ENCODE peak calls at places on chromosome 16, in ten cellular contexts. K, J, E, U, Y, N, T, L, A and S are unnamed samples.

GRCh38 chr16:24273511-24273910 is 17.4 kb downstream of the CACNG3 start:
- DNase-seq in T (no peak), K (no peak), N (no peak), J (no peak), E (no peak), U (peak), Y (no peak), L (peak), A (no peak), S (no peak)

GRCh38 chr16:60077791-60078280 is 1343.7 kb upstream of the GOT2 start:
- DNase-seq in U (no peak), K (no peak), A (no peak), N (no peak), E (no peak), L (peak), Y (no peak), J (no peak), T (no peak), S (no peak)

GRCh38 chr16:53478965-53479364 is 24.0 kb downstream of the AKTIP start:
- DNase-seq in J (no peak), N (no peak), L (no peak), A (no peak), Y (no peak), E (no peak), K (no peak), U (no peak), T (no peak), S (no peak)

GRCh38 chr16:72621651-72622050 is 426.3 kb downstream of the ZFHX3 start:
- DNase-seq in U (peak), T (no peak), N (no peak), E (no peak), Y (no peak), J (no peak), L (no peak), K (no peak), A (no peak), S (no peak)

GRCh38 chr16:10866196-10866976 is 10.6 kb upstream of the CIITA start:
- DNase-seq in A (peak), N (no peak), E (no peak), K (no peak), U (no peak), L (no peak), T (no peak), Y (no peak), J (no peak), S (no peak)

GRCh38 chr16:54034684-54035083 is 251.9 kb downstream of the IRX3 start:
- DNase-seq in E (no peak), N (no peak), K (no peak), A (no peak), J (no peak), T (no peak), L (peak), U (peak), Y (no peak), S (no peak)

GRCh38 chr16:24609740-24610420 is 70.5 kb downstream of the RBBP6 start:
- DNase-seq in J (peak), U (peak), A (peak), K (peak), E (peak), N (peak), L (no peak), Y (peak), T (peak), S (no peak)

GRCh38 chr16:23398987-23399805 is 53.8 kb downstream of the COG7 start:
- DNase-seq in Y (no peak), E (no peak), N (no peak), J (no peak), L (no peak), A (no peak), T (peak), U (no peak), K (no peak), S (no peak)

GRCh38 chr16:11563493-11564040 is 23.2 kb downstream of the LITAF start:
- DNase-seq in E (no peak), U (no peak), L (no peak), A (no peak), J (no peak), N (no peak), Y (no peak), T (no peak), K (no peak), S (no peak)

GRCh38 chr16:88956546-88957455 is 20.2 kb downstream of the CBFA2T3 start:
- DNase-seq in J (no peak), U (no peak), K (no peak), L (no peak), T (no peak), E (no peak), N (no peak), Y (no peak), A (no peak), S (no peak)

GRCh38 chr16:6066601-6067000 is 969.0 kb upstream of the EEF2KMT start:
- DNase-seq in L (no peak), Y (no peak), N (no peak), K (no peak), A (no peak), U (no peak), E (no peak), T (no peak), J (no peak), S (no peak)

GRCh38 chr16:90072442-90073105 is 4.6 kb downstream of the PRDM7 start:
- DNase-seq in E (no peak), T (no peak), K (no peak), J (no peak), N (no peak), A (no peak), L (peak), U (peak), Y (no peak), S (no peak)

GRCh38 chr16:74817851-74818250 is 43.2 kb upstream of the FA2H start:
- DNase-seq in K (no peak), E (no peak), T (no peak), A (no peak), N (no peak), L (no peak), J (no peak), U (no peak), Y (no peak), S (no peak)

GRCh38 chr16:78310990-78311561 is 211.6 kb downstream of the WWOX start:
- DNase-seq in N (no peak), K (no peak), E (no peak), U (peak), L (no peak), T (no peak), Y (no peak), J (no peak), A (no peak), S (no peak)

GRCh38 chr16:89723279-89724250 is 2.2 kb downstream of the ZNF276 start:
- DNase-seq in U (peak), J (no peak), Y (no peak), K (peak), L (no peak), A (no peak), T (peak), N (no peak), E (no peak), S (no peak)

GRCh38 chr16:89708481-89708931 is 7.0 kb upstream of the SPATA2L start:
- DNase-seq in U (no peak), N (no peak), A (no peak), K (no peak), Y (no peak), L (no peak), J (no peak), E (no peak), T (no peak), S (no peak)

GRCh38 chr16:27436921-27437650 is 35.1 kb downstream of the IL21R start:
- DNase-seq in T (peak), J (no peak), Y (no peak), L (no peak), A (peak), U (no peak), K (peak), E (no peak), N (peak), S (no peak)

GRCh38 chr16:27450836-27451341 is 48.9 kb downstream of the IL21R start:
- DNase-seq in N (no peak), L (peak), T (no peak), E (no peak), A (no peak), J (no peak), U (no peak), K (no peak), Y (no peak), S (no peak)

GRCh38 chr16:25788637-25789036 is 96.9 kb downstream of the HS3ST4 start:
- DNase-seq in N (no peak), T (no peak), U (no peak), E (no peak), L (no peak), J (no peak), Y (no peak), K (no peak), A (no peak), S (no peak)

GRCh38 chr16:21950782-21951521 is 2.2 kb upstream of the UQCRC2 start:
- DNase-seq in U (peak), J (no peak), T (no peak), L (peak), A (no peak), N (no peak), K (no peak), E (no peak), Y (peak), S (no peak)

GRCh38 chr16:56356276-56357241 is 68.8 kb downstream of the AMFR start:
- DNase-seq in U (peak), K (peak), T (peak), Y (peak), N (peak), E (peak), L (peak), J (peak), A (peak), S (peak)

GRCh38 chr16:51449441-51449840 is 298.4 kb upstream of the SALL1 start:
- DNase-seq in E (no peak), N (no peak), A (no peak), L (no peak), Y (no peak), U (no peak), T (no peak), K (no peak), J (no peak), S (no peak)

GRCh38 chr16:79468236-79468635 is 132.3 kb downstream of the MAF start:
- DNase-seq in J (no peak), N (no peak), L (no peak), E (no peak), U (no peak), T (no peak), A (no peak), Y (no peak), K (no peak), S (no peak)

GRCh38 chr16:11396241-11397048 is 51.2 kb downstream of the RMI2 start:
- DNase-seq in J (peak), N (peak), E (peak), T (peak), L (peak), Y (peak), A (peak), U (peak), K (peak), S (peak)

GRCh38 chr16:47028767-47029377 is 55.4 kb upstream of the DNAJA2 start:
- DNase-seq in T (no peak), Y (no peak), E (no peak), A (no peak), L (no peak), U (no peak), K (no peak), J (no peak), N (no peak), S (no peak)

GRCh38 chr16:46789499-46790414 is 41.2 kb downstream of the C16orf87 start:
- DNase-seq in T (peak), N (peak), J (peak), Y (peak), E (peak), U (peak), L (peak), A (peak), K (peak), S (peak)

GRCh38 chr16:66247516-66248089 is 118.9 kb upstream of the CDH5 start:
- DNase-seq in A (peak), K (no peak), T (no peak), N (peak), Y (no peak), L (no peak), E (no peak), J (peak), U (peak), S (no peak)

GRCh38 chr16:11310634-11310977 is 29.5 kb upstream of the PRM1 start:
- DNase-seq in U (no peak), T (no peak), Y (no peak), J (no peak), N (no peak), L (no peak), K (no peak), A (no peak), E (no peak), S (no peak)

GRCh38 chr16:66660422-66661209 is 35.9 kb downstream of the CMTM4 start:
- DNase-seq in U (peak), K (peak), E (peak), Y (peak), L (peak), T (peak), J (peak), A (peak), N (peak), S (peak)

GRCh38 chr16:28821874-28822519 is 802 bp upstream of the ATXN2L start:
- DNase-seq in E (no peak), J (no peak), Y (no peak), U (no peak), A (no peak), N (no peak), T (no peak), K (no peak), L (peak), S (no peak)

GRCh38 chr16:56267888-56268287 is 76.6 kb downstream of the GNAO1 start:
- DNase-seq in U (no peak), J (no peak), Y (no peak), K (no peak), A (no peak), T (no peak), L (no peak), N (no peak), E (no peak), S (no peak)

DNA sequence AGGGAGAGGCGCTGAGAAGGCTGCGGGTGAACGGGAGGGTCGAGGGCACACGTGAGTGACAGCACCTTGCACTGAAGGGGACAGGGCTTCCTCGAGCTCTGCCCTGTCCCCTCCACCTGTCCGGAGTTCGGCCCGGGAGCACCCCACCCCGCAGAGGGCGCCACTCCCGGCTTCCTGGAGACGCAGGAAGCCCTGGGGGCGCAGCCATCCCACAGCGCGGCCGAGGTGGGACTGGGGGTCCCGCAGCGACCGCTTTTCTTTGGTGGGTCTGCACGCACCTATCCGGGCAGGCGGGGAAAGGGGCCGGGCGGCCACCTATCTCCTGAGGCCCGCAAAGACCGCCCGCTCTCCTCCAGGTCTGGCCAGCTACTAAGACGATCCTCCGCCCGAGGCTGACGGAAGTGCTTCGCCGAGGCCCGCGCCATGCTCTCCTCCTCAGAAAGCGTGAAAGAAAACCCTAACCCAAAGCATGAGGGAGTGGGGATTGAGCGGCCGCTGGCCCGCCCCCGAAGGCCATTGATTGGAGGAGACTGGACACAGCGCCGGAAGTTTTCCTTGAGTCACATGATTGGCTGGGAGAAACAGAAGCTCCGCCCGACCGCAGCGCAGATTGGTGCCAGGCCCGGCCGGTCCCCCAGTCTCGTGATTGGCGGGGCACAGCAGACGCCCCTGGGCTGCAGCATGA is 34.4 kb downstream of the DDX19A start:
- DNase-seq in T (peak), A (peak), E (peak), U (peak), L (peak), Y (peak), N (peak), J (peak), K (peak), S (peak)
- TF ChIP-seq POLR2A in T (no peak), A (peak), E (peak), U (peak), L (peak), Y (peak), N (peak), J (no peak), K (peak), S (peak)

GRCh38 chr16:85607331-85607765 is 5.8 kb upstream of the GSE1 start:
- DNase-seq in J (no peak), K (no peak), N (no peak), E (no peak), A (no peak), L (peak), Y (peak), U (no peak), T (no peak), S (no peak)

GRCh38 chr16:85607796-85608514 is 5.2 kb upstream of the GSE1 start:
- DNase-seq in L (no peak), E (no peak), K (no peak), J (no peak), A (no peak), U (no peak), Y (no peak), T (no peak), N (no peak), S (no peak)

GRCh38 chr16:85606920-85607319 is 6.2 kb upstream of the GSE1 start:
- DNase-seq in N (no peak), A (no peak), E (no peak), J (no peak), T (no peak), U (no peak), Y (no peak), L (no peak), K (no peak), S (no peak)

GRCh38 chr16:85605051-85605911 is 7.8 kb upstream of the GSE1 start:
- DNase-seq in N (no peak), A (no peak), U (no peak), K (no peak), L (no peak), T (no peak), Y (no peak), J (no peak), E (no peak), S (no peak)

DNA sequence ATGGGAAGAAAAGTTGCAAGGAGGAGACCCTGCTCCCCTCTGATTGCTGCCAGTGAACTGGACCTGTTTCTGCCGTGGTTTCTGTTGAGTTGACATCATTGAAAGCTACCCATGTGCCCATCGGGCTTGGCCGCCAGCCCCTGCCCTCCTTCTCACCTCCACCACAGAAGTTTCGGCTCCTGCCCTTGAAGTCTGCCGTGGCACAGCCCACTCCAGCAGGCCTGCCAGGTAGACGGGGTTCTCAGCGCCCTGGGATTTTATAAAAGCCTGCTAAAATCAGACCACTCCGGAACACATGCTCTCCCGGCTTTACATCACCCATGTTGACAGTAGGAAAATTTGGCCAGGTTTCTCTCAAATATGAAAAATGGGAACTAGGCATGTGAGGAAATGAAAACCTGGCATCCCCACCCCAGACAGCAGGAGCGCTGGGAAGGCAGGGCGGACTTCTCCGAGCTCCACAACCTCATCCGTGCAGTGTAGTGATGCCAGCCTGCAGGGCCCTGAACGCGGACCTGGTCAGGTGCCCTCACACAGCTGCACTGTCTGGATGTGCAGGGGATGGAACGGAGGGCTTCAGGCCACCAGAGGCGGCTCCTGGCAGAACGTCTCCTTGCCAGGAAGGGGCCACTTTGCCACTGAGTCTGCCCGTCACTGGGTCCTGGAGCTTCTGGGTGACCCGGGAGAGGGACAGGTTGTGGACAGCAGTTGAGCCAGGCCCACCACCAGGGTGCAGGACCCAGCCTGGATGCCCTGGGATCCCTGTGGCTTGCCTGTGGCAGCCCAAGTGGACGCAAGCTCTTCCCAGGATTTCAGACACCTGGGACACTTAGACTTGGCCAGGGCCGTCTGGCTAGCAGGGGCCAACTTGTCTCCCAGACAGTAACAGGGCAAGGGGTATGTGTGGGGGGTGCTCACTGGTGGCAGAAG is 6.9 kb upstream of the GSE1 start:
- DNase-seq in N (no peak), K (no peak), Y (no peak), U (no peak), L (no peak), A (no peak), E (no peak), J (no peak), T (no peak), S (no peak)
- TF ChIP-seq POLR2A in N (no peak), K (no peak), Y (no peak), U (no peak), L (no peak), A (no peak), E (no peak), J (no peak), T (no peak), S (no peak)

DNA sequence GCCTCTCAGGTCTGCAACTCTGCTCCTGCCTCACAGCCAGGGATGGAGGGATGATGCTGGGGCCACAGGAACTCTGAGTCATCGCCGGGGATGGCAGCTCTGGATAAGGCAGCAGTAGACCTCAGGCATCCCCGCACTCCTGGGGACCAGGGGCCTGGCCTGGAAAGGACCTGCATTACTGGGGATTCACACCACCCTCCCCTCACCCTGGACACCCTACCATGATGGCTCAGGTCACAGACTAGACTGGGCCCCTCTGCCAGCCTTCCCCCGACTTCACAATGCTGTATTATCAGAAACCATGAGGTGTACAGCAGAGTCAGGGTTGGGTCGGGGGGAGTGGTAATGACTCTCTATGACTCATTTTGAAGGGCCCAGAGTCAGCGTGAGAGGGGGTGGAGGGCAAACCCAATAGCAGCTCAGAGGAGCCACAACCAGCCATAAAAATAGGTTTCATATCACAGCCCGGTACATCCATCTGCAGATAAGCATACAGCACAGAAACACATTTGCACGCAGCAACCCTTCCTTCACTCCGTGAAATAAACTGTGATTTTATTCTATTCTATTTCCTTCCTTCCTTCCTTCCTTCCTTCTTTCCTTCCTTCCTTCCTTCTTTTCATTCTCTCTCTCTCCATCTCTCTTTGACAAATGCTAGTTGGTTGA is 28.8 kb downstream of the DYNLRB2 start:
- DNase-seq in K (no peak), N (no peak), E (no peak), A (no peak), L (no peak), J (no peak), T (no peak), Y (no peak), U (peak), S (peak)
- TF ChIP-seq POLR2A in K (no peak), N (no peak), E (no peak), A (no peak), L (no peak), J (no peak), T (no peak), Y (no peak), U (no peak), S (no peak)

DNA sequence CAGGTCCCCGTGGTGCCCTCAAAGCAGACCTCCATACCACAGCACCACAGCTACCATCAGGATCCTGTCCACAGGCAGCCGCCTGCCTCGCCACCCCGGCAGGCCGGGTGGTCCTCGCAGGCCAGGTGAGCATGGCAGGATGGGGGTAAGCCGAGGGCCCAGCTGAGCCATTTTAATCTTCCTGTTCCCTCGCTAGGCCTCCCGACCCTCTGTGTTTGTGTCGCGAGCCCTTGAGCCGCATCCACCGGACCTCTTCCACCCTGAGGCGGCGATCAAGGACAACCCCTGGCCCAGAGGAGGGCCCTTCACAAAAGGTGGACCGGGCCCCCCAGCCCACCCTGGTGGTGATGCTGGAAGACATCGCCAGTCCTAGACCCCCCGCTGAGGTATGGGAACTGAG is 2.0 kb downstream of the PRR14 start:
- DNase-seq in E (no peak), A (peak), L (no peak), N (no peak), T (no peak), Y (no peak), U (no peak), J (no peak), K (no peak), S (no peak)
- TF ChIP-seq POLR2A in E (no peak), A (no peak), L (no peak), N (no peak), T (no peak), Y (no peak), U (no peak), J (no peak), K (no peak), S (no peak)